ENCODE peak calls at places on chromosomes 13 and 19, in seven cellular contexts. D, X, C, P, V, G and K are unnamed samples.

GRCh38 chr19:47082493-47082892 is 31.1 kb downstream of the ZC3H4 start:
- DNase-seq in D (no peak), X (no peak), C (no peak), P (no peak), V (no peak), G (no peak), K (no peak)

GRCh38 chr19:35266904-35267817 is 1.6 kb upstream of the USF2 start:
- DNase-seq in D (no peak), X (no peak), C (peak), P (no peak), V (no peak), G (peak), K (no peak)

GRCh38 chr19:46133777-46134231 is 9.3 kb upstream of the IGFL3 start:
- DNase-seq in D (no peak), X (no peak), C (no peak), P (no peak), V (no peak), G (no peak), K (peak)

GRCh38 chr19:17605117-17605516 is 49.7 kb downstream of the COLGALT1 start:
- DNase-seq in D (no peak), X (no peak), C (no peak), P (no peak), V (no peak), G (no peak), K (no peak)

GRCh38 chr13:23500858-23501257 is 67.4 kb upstream of the SACS start:
- DNase-seq in D (no peak), X (no peak), C (no peak), P (no peak), V (no peak), G (no peak), K (no peak)

GRCh38 chr19:49132974-49133609 is 13.7 kb downstream of the PPFIA3 start:
- DNase-seq in D (no peak), X (no peak), C (peak), P (no peak), V (no peak), G (peak), K (no peak)

GRCh38 chr13:36339600-36340155 is 6.5 kb downstream of the SPART start:
- DNase-seq in D (no peak), X (no peak), C (no peak), P (no peak), V (no peak), G (no peak), K (no peak)

GRCh38 chr13:30312859-30313258 is 5.5 kb upstream of the KATNAL1 start:
- DNase-seq in D (no peak), X (no peak), C (no peak), P (no peak), V (no peak), G (no peak), K (no peak)

GRCh38 chr13:21885714-21886224 is 214.9 kb downstream of the FGF9 start:
- DNase-seq in D (no peak), X (no peak), C (no peak), P (no peak), V (no peak), G (no peak), K (no peak)

GRCh38 chr19:33393286-33394005 is 19.9 kb downstream of the CEBPG start:
- DNase-seq in D (no peak), X (peak), C (no peak), P (no peak), V (no peak), G (peak), K (no peak)

GRCh38 chr19:45769821-45770191 is 754 bp upstream of the SIX5 start:
- DNase-seq in D (no peak), X (no peak), C (no peak), P (no peak), V (no peak), G (no peak), K (no peak)

GRCh38 chr13:45482571-45483173 is 17.9 kb downstream of the COG3 start:
- DNase-seq in D (no peak), X (no peak), C (no peak), P (no peak), V (no peak), G (no peak), K (no peak)

GRCh38 chr19:54248016-54248601 is 5.5 kb upstream of the LILRA6 start:
- DNase-seq in D (no peak), X (no peak), C (no peak), P (no peak), V (no peak), G (no peak), K (no peak)

GRCh38 chr13:20159646-20160345 is 1.1 kb downstream of the GJA3 start:
- DNase-seq in D (no peak), X (no peak), C (no peak), P (no peak), V (no peak), G (no peak), K (no peak)

GRCh38 chr19:51027873-51028272 is 1.5 kb upstream of the KLK11 start:
- DNase-seq in D (no peak), X (no peak), C (no peak), P (no peak), V (no peak), G (no peak), K (no peak)

GRCh38 chr13:101579291-101579802 is 126.9 kb downstream of the ITGBL1 start:
- DNase-seq in D (no peak), X (peak), C (no peak), P (no peak), V (no peak), G (peak), K (no peak)

GRCh38 chr19:8192227-8192820 is 16.8 kb upstream of the CERS4 start:
- DNase-seq in D (no peak), X (no peak), C (peak), P (no peak), V (no peak), G (no peak), K (peak)

GRCh38 chr13:113245858-113246791 is 36.7 kb downstream of the CUL4A start:
- DNase-seq in D (no peak), X (peak), C (no peak), P (no peak), V (no peak), G (no peak), K (no peak)

GRCh38 chr13:71758823-71759222 is 108.2 kb downstream of the DACH1 start:
- DNase-seq in D (no peak), X (no peak), C (no peak), P (no peak), V (no peak), G (peak), K (no peak)

GRCh38 chr19:1418494-1418775 is 11.0 kb downstream of the DAZAP1 start:
- DNase-seq in D (no peak), X (no peak), C (no peak), P (no peak), V (no peak), G (no peak), K (no peak)

GRCh38 chr13:113855931-113856715 is 7.8 kb downstream of the GAS6 start:
- DNase-seq in D (no peak), X (no peak), C (no peak), P (no peak), V (no peak), G (no peak), K (no peak)

GRCh38 chr13:31110169-31110568 is 51.5 kb downstream of the HSPH1 start:
- DNase-seq in D (no peak), X (no peak), C (no peak), P (no peak), V (no peak), G (no peak), K (no peak)

GRCh38 chr19:31338069-31338767 is 11.0 kb downstream of the TSHZ3 start:
- DNase-seq in D (no peak), X (peak), C (peak), P (no peak), V (no peak), G (peak), K (no peak)

GRCh38 chr13:114174529-114174941 is 4.5 kb upstream of the CFAP97D2 start:
- DNase-seq in D (no peak), X (no peak), C (no peak), P (no peak), V (no peak), G (no peak), K (no peak)

GRCh38 chr19:33988601-33989000 is 183.7 kb upstream of the LSM14A start:
- DNase-seq in D (no peak), X (no peak), C (no peak), P (no peak), V (no peak), G (no peak), K (no peak)

GRCh38 chr19:5002143-5002542 is 33.2 kb downstream of the KDM4B start:
- DNase-seq in D (peak), X (peak), C (no peak), P (no peak), V (no peak), G (no peak), K (no peak)

GRCh38 chr19:53424968-53425597 is 6.7 kb upstream of the ZNF761 start:
- DNase-seq in D (no peak), X (peak), C (peak), P (peak), V (peak), G (peak), K (peak)

GRCh38 chr13:86567119-86567518 is 767.9 kb upstream of the SLITRK6 start:
- DNase-seq in D (no peak), X (peak), C (no peak), P (no peak), V (no peak), G (peak), K (no peak)

GRCh38 chr19:45568732-45569131 is 15.9 kb downstream of the OPA3 start:
- DNase-seq in D (peak), X (no peak), C (peak), P (no peak), V (no peak), G (no peak), K (no peak)

GRCh38 chr13:32837307-32837972 is 178.8 kb upstream of the KL start:
- DNase-seq in D (no peak), X (no peak), C (no peak), P (no peak), V (no peak), G (no peak), K (no peak)
- TF ChIP-seq YY1 in D (no peak), X (no peak), C (no peak), P (no peak), V (no peak), G (no peak), K (no peak)

DNA sequence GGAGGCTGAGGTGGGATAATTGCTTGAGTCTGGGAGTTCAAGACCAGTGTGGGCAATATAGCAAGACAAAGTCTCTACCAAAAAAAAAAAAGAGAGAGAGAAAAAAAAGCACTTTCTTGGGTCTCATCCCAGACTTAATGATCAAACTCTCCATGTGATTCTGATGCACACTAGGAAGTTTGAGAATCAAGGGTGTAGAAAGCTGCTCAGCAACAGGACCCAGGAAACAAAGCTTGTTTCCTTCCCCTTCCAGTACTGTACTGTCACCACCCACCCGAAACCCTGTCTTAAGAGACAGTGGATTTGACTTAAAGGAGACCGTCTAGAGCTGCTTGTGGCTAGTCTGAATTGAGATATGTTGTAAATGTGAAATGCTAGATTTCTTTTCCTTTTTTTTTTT is 5.8 kb downstream of the MISP3 start:
- DNase-seq in D (no peak), X (no peak), C (no peak), P (no peak), V (no peak), G (no peak), K (no peak)
- H3K9ac ChIP-seq in D (no peak), X (no peak), C (no peak), P (no peak), V (no peak), G (no peak), K (no peak)

DNA sequence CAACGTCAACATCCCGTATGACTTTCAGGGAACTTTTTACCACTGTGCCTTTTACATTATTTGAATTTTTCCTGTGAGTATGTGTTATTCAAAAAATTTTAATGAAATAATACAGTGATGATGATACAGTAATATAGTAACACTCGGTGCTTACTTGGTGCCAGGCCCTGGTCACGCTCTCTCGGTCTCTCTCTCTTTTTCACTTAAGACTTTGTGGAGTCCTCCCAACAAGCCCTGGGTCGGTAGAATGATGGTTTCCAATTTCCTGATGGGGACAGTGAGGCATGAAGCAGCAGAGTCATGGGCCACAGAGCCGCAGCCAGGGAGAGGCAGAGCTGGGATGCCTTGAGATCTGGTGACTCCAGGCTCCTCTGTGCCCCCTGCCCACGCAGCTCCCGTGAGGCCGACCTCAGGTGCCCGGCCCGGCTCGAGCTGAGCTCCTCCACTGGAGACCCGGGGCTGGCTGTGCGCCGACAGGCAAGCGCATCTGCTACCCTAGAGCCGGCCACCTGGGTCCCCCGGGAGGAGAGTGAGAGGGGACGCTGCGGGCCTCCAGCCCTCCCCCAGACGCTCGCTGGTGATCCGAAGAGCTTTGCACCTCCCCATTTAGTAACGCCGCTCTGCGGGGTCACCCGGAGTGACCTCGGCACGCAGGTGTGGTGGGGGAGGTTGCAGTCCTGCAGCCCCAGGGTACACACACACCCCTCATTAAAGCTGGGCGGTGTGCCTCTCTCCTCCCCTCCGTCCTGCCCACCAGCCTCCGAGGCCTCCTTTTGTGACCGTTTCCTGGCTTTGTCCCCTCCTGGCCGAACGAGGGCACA is 4.4 kb upstream of the SBK3 start:
- DNase-seq in D (peak), X (peak), C (no peak), P (no peak), V (no peak), G (no peak), K (no peak)
- TF ChIP-seq YY1 in D (no peak), X (no peak), C (no peak), P (no peak), V (no peak), G (no peak), K (no peak)

GRCh38 chr13:110404321-110404720 is 97.2 kb downstream of the COL4A2 start:
- DNase-seq in D (no peak), X (no peak), C (no peak), P (no peak), V (no peak), G (no peak), K (no peak)
- H3K9ac ChIP-seq in D (no peak), X (no peak), C (no peak), P (no peak), V (no peak), G (peak), K (no peak)

DNA sequence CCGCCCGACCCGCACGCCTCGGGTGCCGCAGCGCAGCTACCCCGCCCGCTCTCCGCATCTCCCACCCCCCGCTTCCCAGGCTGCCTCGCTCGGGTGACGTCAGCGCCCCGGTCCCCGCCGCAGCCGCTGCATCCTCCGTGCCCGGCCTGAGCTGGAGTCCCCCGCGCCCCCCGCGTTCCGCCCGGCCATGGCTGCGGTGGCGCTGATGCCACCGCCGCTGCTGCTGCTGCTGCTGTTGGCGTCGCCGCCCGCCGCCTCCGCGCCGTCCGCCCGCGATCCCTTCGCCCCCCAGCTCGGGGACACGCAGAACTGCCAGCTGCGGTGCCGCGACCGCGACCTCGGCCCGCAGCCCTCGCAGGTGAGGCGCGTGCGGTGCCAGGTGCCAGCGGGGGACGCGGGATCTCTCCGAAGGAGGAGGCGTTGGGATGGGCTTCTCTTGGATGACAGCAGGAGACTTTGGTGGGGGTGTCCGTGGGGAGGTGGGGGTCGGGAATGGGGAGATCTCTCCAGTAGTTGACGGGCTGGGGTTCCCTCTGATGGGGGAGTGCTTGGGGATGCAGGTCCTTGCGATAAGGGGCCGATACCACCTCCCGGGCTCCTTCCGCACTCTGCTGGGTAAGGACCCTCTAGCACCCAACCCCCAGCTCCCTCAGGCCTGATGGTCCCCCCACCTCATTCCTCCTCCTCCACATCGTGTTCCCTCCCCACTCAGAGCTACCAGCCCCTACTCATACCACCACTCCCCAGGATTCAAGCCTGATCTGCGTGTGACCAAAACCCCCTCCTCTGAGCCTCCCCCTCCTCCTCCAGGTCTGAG is at the start of gene TMEM59L:
- DNase-seq in D (no peak), X (no peak), C (peak), P (no peak), V (no peak), G (peak), K (no peak)
- TF ChIP-seq YY1 in D (no peak), X (no peak), C (no peak), P (no peak), V (no peak), G (no peak), K (no peak)

GRCh38 chr19:28823338-28823961 is 389.5 kb downstream of the UQCRFS1 start:
- DNase-seq in D (no peak), X (no peak), C (no peak), P (peak), V (no peak), G (no peak), K (peak)

GRCh38 chr19:28815257-28815656 is 397.7 kb downstream of the UQCRFS1 start:
- DNase-seq in D (no peak), X (no peak), C (no peak), P (no peak), V (no peak), G (no peak), K (no peak)

DNA sequence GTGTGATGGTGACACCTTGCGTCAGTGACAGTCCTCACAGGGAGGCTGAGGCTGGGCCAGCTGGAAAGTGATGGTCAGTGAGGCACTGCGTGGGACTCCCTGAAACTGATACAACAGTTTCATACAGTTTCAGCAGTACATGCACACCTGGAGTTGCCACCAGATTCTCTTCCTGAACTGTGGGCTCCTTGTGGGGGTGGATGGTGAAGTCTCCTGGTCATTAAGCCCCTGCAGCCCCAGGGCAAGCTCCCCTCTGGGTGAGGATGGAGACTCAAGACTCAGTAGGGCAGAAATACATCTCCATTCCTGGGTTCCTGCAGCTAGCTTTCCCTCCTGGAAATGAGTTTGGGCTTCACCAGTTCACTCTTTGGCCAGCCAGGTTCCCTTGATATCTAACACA is 392.7 kb downstream of the UQCRFS1 start:
- DNase-seq in D (no peak), X (no peak), C (no peak), P (no peak), V (no peak), G (no peak), K (no peak)
- H3K9ac ChIP-seq in D (no peak), X (no peak), C (no peak), P (no peak), V (no peak), G (no peak), K (no peak)

DNA sequence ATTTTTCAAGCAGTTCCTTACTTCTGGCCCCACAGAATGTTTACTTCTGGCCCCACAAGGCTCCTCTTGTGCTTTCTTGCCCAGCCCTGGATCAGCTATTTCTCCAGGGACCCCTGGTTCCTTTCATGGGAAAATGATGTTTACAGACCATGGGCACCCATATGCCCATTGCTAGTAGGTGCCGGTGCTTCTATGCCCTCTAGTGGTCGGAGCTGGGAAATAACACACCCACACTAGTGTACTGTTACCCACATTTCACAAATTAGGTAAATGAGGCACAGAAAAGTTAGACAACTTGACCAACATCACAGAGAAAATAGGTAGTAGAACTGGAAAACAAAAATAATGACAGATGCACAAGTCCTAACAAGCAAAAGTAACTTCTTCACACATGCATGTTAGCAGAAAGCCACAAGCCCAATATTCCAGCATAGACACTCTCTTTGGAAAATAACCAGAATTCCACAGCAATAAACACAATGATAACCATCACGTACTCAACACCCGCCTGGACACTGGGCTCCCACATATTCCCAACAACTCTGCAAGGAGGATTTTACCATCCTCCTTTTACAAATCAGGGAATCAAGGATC is 1.3 kb upstream of the CEACAM6 start:
- DNase-seq in D (peak), X (peak), C (peak), P (no peak), V (no peak), G (peak), K (no peak)
- TF ChIP-seq YY1 in D (no peak), X (no peak), C (no peak), P (no peak), V (no peak), G (no peak), K (no peak)